ENCODE peak calls at places on chromosomes 7 and 10, in five cellular contexts. One of them, this sample, is unnamed.

GRCh38 chr7:75888464-75889222 is 9.8 kb downstream of the RHBDD2 start:
- DNase-seq in stimulated activated CD4-positive, alpha-beta T cell treated with anti-CD3 and anti-CD28 coated beads, Interleukin-2, amount 100 ng/mL, for 24 hours: no peak
- DNase-seq in tibial artery: peak
- DNase-seq in NCI-H1048: no peak
- DNase-seq in DMS79: no peak
- DNase-seq in this sample: no peak

GRCh38 chr10:62626817-62627216 is 177.7 kb upstream of the ADO start:
- DNase-seq in stimulated activated CD4-positive, alpha-beta T cell treated with anti-CD3 and anti-CD28 coated beads, Interleukin-2, amount 100 ng/mL, for 24 hours: no peak
- DNase-seq in DMS79: no peak
- DNase-seq in NCI-H1048: no peak
- DNase-seq in tibial artery: no peak
- DNase-seq in this sample: no peak

GRCh38 chr10:97333351-97333600 is 1.3 kb downstream of the FRAT2 start:
- DNase-seq in DMS79: peak
- DNase-seq in tibial artery: no peak
- DNase-seq in stimulated activated CD4-positive, alpha-beta T cell treated with anti-CD3 and anti-CD28 coated beads, Interleukin-2, amount 100 ng/mL, for 24 hours: no peak
- DNase-seq in NCI-H1048: no peak
- DNase-seq in this sample: no peak

GRCh38 chr10:110840923-110841428 is 30.8 kb upstream of the PDCD4 start:
- DNase-seq in tibial artery: no peak
- DNase-seq in stimulated activated CD4-positive, alpha-beta T cell treated with anti-CD3 and anti-CD28 coated beads, Interleukin-2, amount 100 ng/mL, for 24 hours: no peak
- DNase-seq in DMS79: no peak
- DNase-seq in NCI-H1048: no peak
- DNase-seq in this sample: no peak

GRCh38 chr7:36153571-36154097 is 580 bp downstream of the EEPD1 start:
- DNase-seq in DMS79: no peak
- DNase-seq in NCI-H1048: no peak
- DNase-seq in stimulated activated CD4-positive, alpha-beta T cell treated with anti-CD3 and anti-CD28 coated beads, Interleukin-2, amount 100 ng/mL, for 24 hours: peak
- DNase-seq in tibial artery: peak
- DNase-seq in this sample: no peak

GRCh38 chr10:58137813-58138212 is 129.9 kb downstream of the IPMK start:
- DNase-seq in stimulated activated CD4-positive, alpha-beta T cell treated with anti-CD3 and anti-CD28 coated beads, Interleukin-2, amount 100 ng/mL, for 24 hours: no peak
- DNase-seq in NCI-H1048: no peak
- DNase-seq in DMS79: peak
- DNase-seq in tibial artery: no peak
- DNase-seq in this sample: no peak

GRCh38 chr10:57694956-57695605 is 572.6 kb downstream of the IPMK start:
- DNase-seq in tibial artery: no peak
- DNase-seq in DMS79: no peak
- DNase-seq in NCI-H1048: no peak
- DNase-seq in stimulated activated CD4-positive, alpha-beta T cell treated with anti-CD3 and anti-CD28 coated beads, Interleukin-2, amount 100 ng/mL, for 24 hours: no peak
- DNase-seq in this sample: no peak

GRCh38 chr7:475425-475728 is 44.3 kb downstream of the PDGFA start:
- DNase-seq in stimulated activated CD4-positive, alpha-beta T cell treated with anti-CD3 and anti-CD28 coated beads, Interleukin-2, amount 100 ng/mL, for 24 hours: no peak
- DNase-seq in NCI-H1048: no peak
- DNase-seq in DMS79: no peak
- DNase-seq in tibial artery: no peak
- DNase-seq in this sample: no peak

GRCh38 chr10:76009531-76009930 is 578.1 kb downstream of the LRMDA start:
- DNase-seq in tibial artery: no peak
- DNase-seq in NCI-H1048: no peak
- DNase-seq in stimulated activated CD4-positive, alpha-beta T cell treated with anti-CD3 and anti-CD28 coated beads, Interleukin-2, amount 100 ng/mL, for 24 hours: no peak
- DNase-seq in DMS79: no peak
- DNase-seq in this sample: no peak

GRCh38 chr10:43891241-43891640 is 242.6 kb upstream of the ZNF32 start:
- DNase-seq in NCI-H1048: no peak
- DNase-seq in DMS79: no peak
- DNase-seq in stimulated activated CD4-positive, alpha-beta T cell treated with anti-CD3 and anti-CD28 coated beads, Interleukin-2, amount 100 ng/mL, for 24 hours: no peak
- DNase-seq in tibial artery: no peak
- DNase-seq in this sample: no peak

This sample was measured in SK-N-MC.